ENCODE peak calls at places on chromosomes 4 and X, in ten cellular contexts. One of them, this sample, is unnamed.

GRCh38 chr4:19486400-19486799 is 765.3 kb upstream of the SLIT2 start:
- DNase-seq in heart right ventricle: no peak
- DNase-seq in psoas muscle: no peak
- DNase-seq in cardiac muscle cell: no peak
- DNase-seq in OCI-LY7: peak
- DNase-seq in pancreas: no peak
- DNase-seq in foreskin keratinocyte: no peak
- DNase-seq in stomach: no peak
- DNase-seq in HCT116: no peak
- DNase-seq in upper lobe of right lung: no peak
- DNase-seq in this sample: no peak

GRCh38 chr4:174136013-174136412 is 147.5 kb downstream of the FBXO8 start:
- DNase-seq in OCI-LY7: no peak
- DNase-seq in cardiac muscle cell: peak
- DNase-seq in pancreas: no peak
- DNase-seq in HCT116: no peak
- DNase-seq in foreskin keratinocyte: no peak
- DNase-seq in psoas muscle: no peak
- DNase-seq in upper lobe of right lung: no peak
- DNase-seq in heart right ventricle: no peak
- DNase-seq in stomach: no peak
- DNase-seq in this sample: no peak

GRCh38 chr4:7155611-7156071 is 36.7 kb upstream of the SORCS2 start:
- DNase-seq in pancreas: peak
- DNase-seq in psoas muscle: peak
- DNase-seq in HCT116: no peak
- DNase-seq in OCI-LY7: no peak
- DNase-seq in foreskin keratinocyte: peak
- DNase-seq in upper lobe of right lung: peak
- DNase-seq in heart right ventricle: peak
- DNase-seq in stomach: no peak
- DNase-seq in cardiac muscle cell: peak
- DNase-seq in this sample: no peak

GRCh38 chrX:109847257-109848187 is 114.5 kb upstream of the ACSL4 start:
- DNase-seq in pancreas: no peak
- DNase-seq in cardiac muscle cell: peak
- DNase-seq in stomach: no peak
- DNase-seq in foreskin keratinocyte: peak
- DNase-seq in HCT116: no peak
- DNase-seq in psoas muscle: no peak
- DNase-seq in upper lobe of right lung: no peak
- DNase-seq in OCI-LY7: no peak
- DNase-seq in heart right ventricle: no peak
- DNase-seq in this sample: no peak

GRCh38 chrX:85994787-85995186 is 52.6 kb downstream of the CHM start:
- DNase-seq in OCI-LY7: no peak
- DNase-seq in psoas muscle: no peak
- DNase-seq in heart right ventricle: no peak
- DNase-seq in cardiac muscle cell: peak
- DNase-seq in stomach: no peak
- DNase-seq in HCT116: no peak
- DNase-seq in foreskin keratinocyte: no peak
- DNase-seq in upper lobe of right lung: no peak
- DNase-seq in pancreas: no peak
- DNase-seq in this sample: no peak

GRCh38 chrX:45668686-45669443 is 468.2 kb upstream of the DIPK2B start:
- DNase-seq in OCI-LY7: peak
- DNase-seq in pancreas: no peak
- DNase-seq in upper lobe of right lung: no peak
- DNase-seq in heart right ventricle: no peak
- DNase-seq in cardiac muscle cell: peak
- DNase-seq in foreskin keratinocyte: peak
- DNase-seq in stomach: no peak
- DNase-seq in psoas muscle: no peak
- DNase-seq in HCT116: peak
- DNase-seq in this sample: no peak

GRCh38 chr4:53377319-53378170 is at the start of gene FIP1L1:
- DNase-seq in foreskin keratinocyte: peak
- DNase-seq in pancreas: peak
- DNase-seq in stomach: peak
- DNase-seq in psoas muscle: peak
- DNase-seq in HCT116: peak
- DNase-seq in upper lobe of right lung: peak
- DNase-seq in heart right ventricle: peak
- DNase-seq in OCI-LY7: peak
- DNase-seq in cardiac muscle cell: peak
- DNase-seq in this sample: peak

GRCh38 chr4:150540959-150541360 is 41.0 kb upstream of the MAB21L2 start:
- DNase-seq in pancreas: no peak
- DNase-seq in foreskin keratinocyte: no peak
- DNase-seq in upper lobe of right lung: no peak
- DNase-seq in cardiac muscle cell: no peak
- DNase-seq in psoas muscle: no peak
- DNase-seq in stomach: no peak
- DNase-seq in HCT116: no peak
- DNase-seq in heart right ventricle: no peak
- DNase-seq in OCI-LY7: no peak
- DNase-seq in this sample: no peak

GRCh38 chr4:42588909-42589308 is 68.0 kb downstream of the ATP8A1 start:
- DNase-seq in foreskin keratinocyte: no peak
- DNase-seq in psoas muscle: no peak
- DNase-seq in OCI-LY7: no peak
- DNase-seq in HCT116: no peak
- DNase-seq in cardiac muscle cell: no peak
- DNase-seq in stomach: no peak
- DNase-seq in heart right ventricle: no peak
- DNase-seq in pancreas: no peak
- DNase-seq in upper lobe of right lung: no peak
- DNase-seq in this sample: no peak

GRCh38 chrX:31224321-31225012 is 152.6 kb upstream of the FTHL17 start:
- DNase-seq in heart right ventricle: no peak
- DNase-seq in cardiac muscle cell: no peak
- DNase-seq in foreskin keratinocyte: no peak
- DNase-seq in stomach: no peak
- DNase-seq in pancreas: no peak
- DNase-seq in HCT116: no peak
- DNase-seq in upper lobe of right lung: no peak
- DNase-seq in OCI-LY7: no peak
- DNase-seq in psoas muscle: no peak
- DNase-seq in this sample: no peak
- H3K27ac ChIP-seq in heart right ventricle: no peak
- H3K27ac ChIP-seq in cardiac muscle cell: no peak
- H3K27ac ChIP-seq in foreskin keratinocyte: peak
- H3K27ac ChIP-seq in stomach: no peak
- H3K27ac ChIP-seq in pancreas: peak
- H3K27ac ChIP-seq in HCT116: no peak
- H3K27ac ChIP-seq in upper lobe of right lung: no peak
- H3K27ac ChIP-seq in OCI-LY7: peak
- H3K27ac ChIP-seq in psoas muscle: peak
- H3K27ac ChIP-seq in this sample: no peak

GRCh38 chr4:102734116-102734515 is 26.7 kb downstream of the MANBA start:
- DNase-seq in foreskin keratinocyte: no peak
- DNase-seq in upper lobe of right lung: no peak
- DNase-seq in stomach: no peak
- DNase-seq in heart right ventricle: no peak
- DNase-seq in OCI-LY7: no peak
- DNase-seq in pancreas: no peak
- DNase-seq in HCT116: no peak
- DNase-seq in cardiac muscle cell: no peak
- DNase-seq in psoas muscle: no peak
- DNase-seq in this sample: no peak
- H3K27ac ChIP-seq in foreskin keratinocyte: no peak
- H3K27ac ChIP-seq in upper lobe of right lung: peak
- H3K27ac ChIP-seq in stomach: peak
- H3K27ac ChIP-seq in heart right ventricle: no peak
- H3K27ac ChIP-seq in OCI-LY7: no peak
- H3K27ac ChIP-seq in pancreas: no peak
- H3K27ac ChIP-seq in HCT116: no peak
- H3K27ac ChIP-seq in cardiac muscle cell: peak
- H3K27ac ChIP-seq in psoas muscle: peak
- H3K27ac ChIP-seq in this sample: no peak

GRCh38 chr4:110480031-110480549 is 4.1 kb downstream of the ENPEP start:
- DNase-seq in foreskin keratinocyte: peak
- DNase-seq in HCT116: no peak
- DNase-seq in cardiac muscle cell: peak
- DNase-seq in psoas muscle: no peak
- DNase-seq in OCI-LY7: no peak
- DNase-seq in pancreas: no peak
- DNase-seq in upper lobe of right lung: no peak
- DNase-seq in stomach: no peak
- DNase-seq in heart right ventricle: peak
- DNase-seq in this sample: no peak

GRCh38 chr4:110472583-110473329 is 3.2 kb upstream of the ENPEP start:
- DNase-seq in cardiac muscle cell: no peak
- DNase-seq in foreskin keratinocyte: no peak
- DNase-seq in OCI-LY7: no peak
- DNase-seq in pancreas: no peak
- DNase-seq in upper lobe of right lung: no peak
- DNase-seq in psoas muscle: no peak
- DNase-seq in heart right ventricle: no peak
- DNase-seq in stomach: no peak
- DNase-seq in HCT116: no peak
- DNase-seq in this sample: no peak

GRCh38 chr4:110480741-110481271 is 4.9 kb downstream of the ENPEP start:
- DNase-seq in HCT116: no peak
- DNase-seq in foreskin keratinocyte: no peak
- DNase-seq in cardiac muscle cell: peak
- DNase-seq in psoas muscle: no peak
- DNase-seq in pancreas: no peak
- DNase-seq in OCI-LY7: no peak
- DNase-seq in heart right ventricle: no peak
- DNase-seq in stomach: no peak
- DNase-seq in upper lobe of right lung: no peak
- DNase-seq in this sample: no peak

GRCh38 chr4:110477836-110478235 is 1.9 kb downstream of the ENPEP start:
- DNase-seq in foreskin keratinocyte: no peak
- DNase-seq in cardiac muscle cell: no peak
- DNase-seq in upper lobe of right lung: no peak
- DNase-seq in pancreas: no peak
- DNase-seq in psoas muscle: no peak
- DNase-seq in OCI-LY7: no peak
- DNase-seq in HCT116: no peak
- DNase-seq in stomach: no peak
- DNase-seq in heart right ventricle: no peak
- DNase-seq in this sample: no peak

GRCh38 chr4:110475881-110476818 is at the start of gene ENPEP:
- DNase-seq in upper lobe of right lung: no peak
- DNase-seq in heart right ventricle: peak
- DNase-seq in OCI-LY7: no peak
- DNase-seq in stomach: no peak
- DNase-seq in HCT116: no peak
- DNase-seq in psoas muscle: peak
- DNase-seq in foreskin keratinocyte: no peak
- DNase-seq in pancreas: peak
- DNase-seq in cardiac muscle cell: peak
- DNase-seq in this sample: peak
- H3K27ac ChIP-seq in upper lobe of right lung: no peak
- H3K27ac ChIP-seq in heart right ventricle: peak
- H3K27ac ChIP-seq in OCI-LY7: no peak
- H3K27ac ChIP-seq in stomach: peak
- H3K27ac ChIP-seq in HCT116: no peak
- H3K27ac ChIP-seq in psoas muscle: peak
- H3K27ac ChIP-seq in foreskin keratinocyte: no peak
- H3K27ac ChIP-seq in pancreas: no peak
- H3K27ac ChIP-seq in cardiac muscle cell: no peak
- H3K27ac ChIP-seq in this sample: no peak

GRCh38 chrX:43315622-43316021 is 340.5 kb upstream of the MAOA start:
- DNase-seq in HCT116: no peak
- DNase-seq in pancreas: no peak
- DNase-seq in OCI-LY7: no peak
- DNase-seq in cardiac muscle cell: no peak
- DNase-seq in stomach: no peak
- DNase-seq in foreskin keratinocyte: no peak
- DNase-seq in psoas muscle: no peak
- DNase-seq in heart right ventricle: no peak
- DNase-seq in upper lobe of right lung: no peak
- DNase-seq in this sample: no peak

GRCh38 chrX:43313035-43313434 is 343.1 kb upstream of the MAOA start:
- DNase-seq in cardiac muscle cell: no peak
- DNase-seq in pancreas: no peak
- DNase-seq in HCT116: no peak
- DNase-seq in stomach: no peak
- DNase-seq in upper lobe of right lung: no peak
- DNase-seq in OCI-LY7: no peak
- DNase-seq in psoas muscle: no peak
- DNase-seq in foreskin keratinocyte: no peak
- DNase-seq in heart right ventricle: no peak
- DNase-seq in this sample: no peak

GRCh38 chrX:43317378-43317777 is 338.7 kb upstream of the MAOA start:
- DNase-seq in stomach: no peak
- DNase-seq in foreskin keratinocyte: no peak
- DNase-seq in pancreas: no peak
- DNase-seq in cardiac muscle cell: no peak
- DNase-seq in heart right ventricle: no peak
- DNase-seq in HCT116: no peak
- DNase-seq in upper lobe of right lung: no peak
- DNase-seq in psoas muscle: no peak
- DNase-seq in OCI-LY7: no peak
- DNase-seq in this sample: no peak

GRCh38 chrX:43316161-43316560 is 339.9 kb upstream of the MAOA start:
- DNase-seq in foreskin keratinocyte: no peak
- DNase-seq in HCT116: no peak
- DNase-seq in upper lobe of right lung: no peak
- DNase-seq in heart right ventricle: no peak
- DNase-seq in psoas muscle: no peak
- DNase-seq in OCI-LY7: no peak
- DNase-seq in stomach: no peak
- DNase-seq in pancreas: no peak
- DNase-seq in cardiac muscle cell: no peak
- DNase-seq in this sample: no peak
- H3K27ac ChIP-seq in foreskin keratinocyte: no peak
- H3K27ac ChIP-seq in HCT116: no peak
- H3K27ac ChIP-seq in upper lobe of right lung: no peak
- H3K27ac ChIP-seq in heart right ventricle: no peak
- H3K27ac ChIP-seq in psoas muscle: no peak
- H3K27ac ChIP-seq in OCI-LY7: no peak
- H3K27ac ChIP-seq in stomach: no peak
- H3K27ac ChIP-seq in pancreas: no peak
- H3K27ac ChIP-seq in cardiac muscle cell: no peak
- H3K27ac ChIP-seq in this sample: no peak

DNA sequence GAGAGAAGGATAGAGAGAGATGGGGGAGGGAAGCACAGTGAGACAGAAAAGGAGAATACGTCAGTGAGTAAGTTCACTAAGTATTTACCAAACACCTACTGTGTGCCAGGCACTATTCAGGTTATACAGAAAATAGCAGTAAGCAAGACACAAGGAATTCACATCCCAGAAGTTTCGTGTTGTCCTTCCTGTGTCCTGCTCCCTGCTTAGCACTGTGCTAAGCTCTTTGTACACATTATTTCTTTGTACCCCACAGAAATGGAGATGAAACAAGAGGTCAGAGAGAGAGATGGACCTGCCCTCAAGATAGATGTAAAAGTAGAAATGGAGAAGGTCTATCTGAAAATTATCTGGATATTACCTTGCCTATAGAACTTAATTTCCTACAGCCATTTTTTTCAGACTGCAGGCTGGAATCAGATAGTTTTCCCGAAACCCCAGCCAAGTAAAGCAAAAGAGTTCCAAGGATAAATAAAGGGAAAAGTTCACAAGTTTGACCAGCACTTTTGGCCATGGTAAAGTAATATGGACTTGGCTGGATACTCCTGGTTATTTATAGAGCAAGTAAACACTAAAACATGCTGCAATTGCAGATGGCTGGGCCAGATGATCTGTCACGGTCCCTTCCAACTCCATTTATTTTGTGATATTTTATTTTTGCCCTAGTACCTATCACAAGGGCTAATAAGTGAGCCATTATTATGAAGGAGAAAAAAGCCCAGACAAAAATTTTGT is 353.7 kb upstream of the SLC7A11 start:
- DNase-seq in heart right ventricle: peak
- DNase-seq in HCT116: no peak
- DNase-seq in foreskin keratinocyte: no peak
- DNase-seq in upper lobe of right lung: no peak
- DNase-seq in OCI-LY7: no peak
- DNase-seq in pancreas: no peak
- DNase-seq in stomach: no peak
- DNase-seq in cardiac muscle cell: peak
- DNase-seq in psoas muscle: no peak
- DNase-seq in this sample: no peak
- H3K27ac ChIP-seq in heart right ventricle: peak
- H3K27ac ChIP-seq in HCT116: no peak
- H3K27ac ChIP-seq in foreskin keratinocyte: no peak
- H3K27ac ChIP-seq in upper lobe of right lung: no peak
- H3K27ac ChIP-seq in OCI-LY7: no peak
- H3K27ac ChIP-seq in pancreas: no peak
- H3K27ac ChIP-seq in stomach: no peak
- H3K27ac ChIP-seq in cardiac muscle cell: no peak
- H3K27ac ChIP-seq in psoas muscle: peak
- H3K27ac ChIP-seq in this sample: no peak